ENCODE peak calls at places on chromosomes 12 and 14, in five cellular contexts. F, P, V, J and H are unnamed samples.

GRCh38 chr12:65881348-65881961 is 57.2 kb downstream of the HMGA2 start:
- DNase-seq in F (peak), P (peak), V (no peak), J (no peak), H (peak)

GRCh38 chr12:117489671-117490070 is 128.2 kb upstream of the NOS1 start:
- DNase-seq in F (no peak), P (no peak), V (no peak), J (no peak), H (no peak)

GRCh38 chr14:99624971-99625370 is 20.0 kb upstream of the HHIPL1 start:
- DNase-seq in F (peak), P (no peak), V (no peak), J (no peak), H (no peak)

GRCh38 chr12:28507055-28507454 is 316.8 kb downstream of the CCDC91 start:
- DNase-seq in F (no peak), P (no peak), V (no peak), J (no peak), H (no peak)

GRCh38 chr12:26003065-26003464 is 44.6 kb downstream of the RASSF8 start:
- DNase-seq in F (no peak), P (no peak), V (no peak), J (no peak), H (no peak)

GRCh38 chr14:27557445-27557844 is 959.6 kb upstream of the NOVA1 start:
- DNase-seq in F (no peak), P (no peak), V (no peak), J (no peak), H (no peak)

GRCh38 chr12:116040412-116040811 is 237.1 kb downstream of the MED13L start:
- DNase-seq in F (no peak), P (no peak), V (no peak), J (no peak), H (no peak)

GRCh38 chr14:68814376-68815287 is 21.8 kb upstream of the ZFP36L1 start:
- DNase-seq in F (no peak), P (peak), V (peak), J (peak), H (peak)

GRCh38 chr14:35052637-35053036 is 6.6 kb downstream of the FAM177A1 start:
- DNase-seq in F (no peak), P (no peak), V (no peak), J (no peak), H (no peak)

GRCh38 chr14:75811862-75812505 is 150.9 kb downstream of the TTLL5 start:
- DNase-seq in F (no peak), P (no peak), V (no peak), J (no peak), H (no peak)

GRCh38 chr12:109741970-109742372 is 28.3 kb downstream of the FAM222A start:
- DNase-seq in F (peak), P (peak), V (peak), J (no peak), H (no peak)

GRCh38 chr12:90102957-90103652 is 394.5 kb upstream of the ATP2B1 start:
- DNase-seq in F (no peak), P (no peak), V (peak), J (peak), H (no peak)

GRCh38 chr12:27865421-27865820 is 85.4 kb upstream of the MANSC4 start:
- DNase-seq in F (no peak), P (no peak), V (no peak), J (no peak), H (no peak)

GRCh38 chr14:61839452-61839851 is 77.2 kb downstream of the SNAPC1 start:
- DNase-seq in F (no peak), P (no peak), V (no peak), J (no peak), H (no peak)

GRCh38 chr12:69065804-69066203 is 132.8 kb upstream of the CPM start:
- DNase-seq in F (no peak), P (no peak), V (no peak), J (no peak), H (no peak)

GRCh38 chr12:122062832-122063690 is 15.5 kb upstream of the MLXIP start:
- DNase-seq in F (peak), P (peak), V (peak), J (peak), H (peak)

GRCh38 chr14:87030182-87030581 is 962.8 kb downstream of the GALC start:
- DNase-seq in F (no peak), P (no peak), V (no peak), J (no peak), H (no peak)

GRCh38 chr12:120140603-120141002 is 24.1 kb upstream of the RAB35 start:
- DNase-seq in F (no peak), P (no peak), V (no peak), J (no peak), H (no peak)

GRCh38 chr12:116692605-116693004 is 45.3 kb downstream of the SPRING1 start:
- DNase-seq in F (no peak), P (no peak), V (no peak), J (no peak), H (no peak)

GRCh38 chr12:124273630-124274029 is 21.3 kb upstream of the RFLNA start:
- DNase-seq in F (no peak), P (no peak), V (peak), J (peak), H (no peak)

GRCh38 chr14:34081126-34081575 is 130.3 kb upstream of the EGLN3 start:
- DNase-seq in F (no peak), P (no peak), V (no peak), J (no peak), H (no peak)

GRCh38 chr12:39036060-39036459 is 130.7 kb upstream of the CPNE8 start:
- DNase-seq in F (no peak), P (no peak), V (no peak), J (no peak), H (no peak)

GRCh38 chr12:130967631-130968030 is 13.9 kb downstream of the ADGRD1 start:
- DNase-seq in F (no peak), P (no peak), V (no peak), J (no peak), H (no peak)

GRCh38 chr14:63032056-63032455 is 13.2 kb downstream of the KCNH5 start:
- DNase-seq in F (no peak), P (no peak), V (no peak), J (no peak), H (no peak)

DNA sequence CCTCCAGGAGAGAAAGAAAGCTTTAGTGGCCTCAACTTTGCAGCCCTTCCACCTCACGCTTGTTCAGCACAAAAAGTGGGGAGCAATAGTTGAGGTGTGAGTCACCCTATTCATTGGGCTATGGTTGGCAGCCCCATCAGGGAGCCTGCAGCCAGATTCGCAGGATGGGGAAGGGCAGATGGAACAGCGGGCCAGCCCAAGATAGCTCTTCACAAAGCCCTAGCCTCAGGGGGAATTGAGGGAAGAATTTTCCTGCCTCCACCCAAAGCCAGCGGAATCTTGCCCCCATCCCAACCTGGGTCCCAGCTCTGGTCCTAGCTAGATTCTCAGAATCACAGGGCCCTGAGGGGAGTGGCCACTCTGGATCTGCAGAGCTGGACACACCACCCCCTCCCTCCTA is 3.6 kb upstream of the KRT5 start:
- DNase-seq in F (no peak), P (no peak), V (no peak), J (no peak), H (no peak)
- TF ChIP-seq EP300 in F (no peak), P (no peak), V (no peak), J (no peak), H (no peak)

DNA sequence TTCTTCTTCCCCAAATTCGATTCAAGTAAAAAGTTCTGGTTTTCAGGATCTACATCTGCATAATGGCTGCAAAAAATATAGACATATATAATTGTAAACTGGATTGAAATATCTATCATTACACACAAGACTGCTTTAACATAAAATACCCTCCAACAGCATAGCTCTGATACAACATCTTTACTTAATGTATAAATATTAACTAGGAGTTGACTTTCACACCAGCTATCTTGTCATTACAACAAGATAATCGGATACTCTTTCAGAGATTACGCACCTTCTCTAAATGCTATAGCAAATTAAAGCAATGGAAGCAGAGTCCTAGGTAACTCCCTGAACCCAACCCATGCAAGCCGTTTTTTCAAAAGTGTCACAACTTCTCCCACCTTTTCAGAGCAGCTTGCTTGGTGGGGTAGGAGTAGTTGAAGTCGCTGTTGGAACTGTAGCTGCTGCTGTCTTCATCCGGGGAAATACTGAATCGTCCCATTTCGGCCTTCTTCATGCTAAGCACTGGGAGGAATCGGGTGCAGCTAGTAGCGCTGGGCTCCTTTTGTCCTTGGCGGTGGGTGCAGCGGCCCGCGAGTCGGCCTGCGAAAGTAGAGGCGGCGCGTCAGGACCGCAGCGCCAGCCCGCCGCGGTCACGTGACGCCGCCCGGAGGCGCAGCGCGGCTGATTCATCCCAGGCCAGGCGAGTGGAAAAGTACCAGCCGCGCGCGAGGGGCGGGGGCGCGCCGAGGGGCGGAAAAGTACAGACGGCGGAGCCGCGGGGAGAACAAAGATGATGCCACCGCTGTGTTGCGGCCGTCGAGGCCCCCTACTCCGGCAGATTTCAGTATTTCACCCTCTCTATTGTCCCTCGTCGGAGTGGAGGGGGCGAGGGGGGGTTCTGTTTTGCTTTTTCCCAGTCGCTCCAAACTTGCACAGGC is 1.5 kb downstream of the SLC38A2 start:
- DNase-seq in F (peak), P (peak), V (peak), J (peak), H (peak)
- TF ChIP-seq POLR2A in F (peak), P (peak), V (peak), J (peak), H (peak)

GRCh38 chr12:103957865-103958388 is 7.7 kb upstream of the TDG start:
- DNase-seq in F (no peak), P (no peak), V (no peak), J (no peak), H (no peak)

GRCh38 chr12:103960567-103961227 is 5.0 kb upstream of the TDG start:
- DNase-seq in F (no peak), P (no peak), V (no peak), J (no peak), H (no peak)

GRCh38 chr12:103955811-103956514 is 9.7 kb upstream of the TDG start:
- DNase-seq in F (no peak), P (no peak), V (no peak), J (no peak), H (no peak)

GRCh38 chr12:103956515-103957027 is 9.1 kb upstream of the TDG start:
- DNase-seq in F (no peak), P (no peak), V (peak), J (no peak), H (peak)

GRCh38 chr12:103958621-103959020 is 7.1 kb upstream of the TDG start:
- DNase-seq in F (no peak), P (no peak), V (no peak), J (no peak), H (no peak)
- H3K4me3 ChIP-seq in F (no peak), P (no peak), V (no peak), J (no peak), H (no peak)

GRCh38 chr14:72450473-72451044 is 443.3 kb downstream of the DPF3 start:
- DNase-seq in F (no peak), P (no peak), V (no peak), J (no peak), H (no peak)
- TF ChIP-seq EP300 in F (no peak), P (no peak), V (no peak), J (no peak), H (no peak)

GRCh38 chr14:101824339-101824727 is 62.8 kb downstream of the PPP2R5C start:
- DNase-seq in F (no peak), P (no peak), V (no peak), J (no peak), H (no peak)

GRCh38 chr14:101821528-101821927 is 60.0 kb downstream of the PPP2R5C start:
- DNase-seq in F (no peak), P (no peak), V (no peak), J (no peak), H (no peak)

GRCh38 chr14:101825797-101826196 is 64.3 kb downstream of the PPP2R5C start:
- DNase-seq in F (no peak), P (no peak), V (no peak), J (no peak), H (no peak)

GRCh38 chr14:101823081-101823480 is 61.6 kb downstream of the PPP2R5C start:
- DNase-seq in F (no peak), P (no peak), V (no peak), J (no peak), H (no peak)

GRCh38 chr14:101823511-101824120 is 62.1 kb downstream of the PPP2R5C start:
- DNase-seq in F (peak), P (peak), V (no peak), J (no peak), H (no peak)
- TF ChIP-seq POLR2A in F (no peak), P (no peak), V (no peak), J (no peak), H (no peak)

GRCh38 chr14:96261053-96261452 is 5.0 kb downstream of the BDKRB1 start:
- DNase-seq in F (no peak), P (no peak), V (no peak), J (no peak), H (no peak)

GRCh38 chr14:96257900-96258299 is 1.9 kb downstream of the BDKRB1 start:
- DNase-seq in F (no peak), P (no peak), V (no peak), J (no peak), H (no peak)

GRCh38 chr14:96263347-96264199 is 7.6 kb downstream of the BDKRB1 start:
- DNase-seq in F (no peak), P (no peak), V (no peak), J (no peak), H (no peak)

GRCh38 chr14:96261772-96262485 is 5.9 kb downstream of the BDKRB1 start:
- DNase-seq in F (no peak), P (no peak), V (no peak), J (no peak), H (no peak)

DNA sequence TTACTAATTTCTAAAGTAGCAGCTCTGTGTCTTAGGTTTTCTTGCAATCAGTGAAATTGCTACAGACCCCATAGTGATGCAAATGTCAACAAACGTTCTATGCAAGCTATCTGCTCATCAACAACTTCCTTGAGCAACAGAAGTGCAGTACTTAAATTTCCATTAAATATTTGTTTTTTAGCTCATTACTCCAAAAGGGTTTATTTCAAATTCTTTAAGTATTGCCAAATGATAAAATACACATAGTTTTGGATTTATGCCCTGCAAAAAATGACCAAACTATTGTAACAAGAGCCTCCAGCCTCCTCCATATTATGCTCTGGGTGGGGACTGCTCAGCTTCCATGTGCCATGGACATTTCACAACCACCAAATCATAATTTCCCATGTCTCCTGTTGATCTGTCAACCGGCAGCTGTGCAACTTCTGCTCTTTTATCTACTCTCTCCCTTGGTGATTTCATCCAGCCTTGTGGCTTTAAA is 4.4 kb downstream of the BDKRB1 start:
- DNase-seq in F (no peak), P (no peak), V (no peak), J (no peak), H (no peak)
- H3K4me3 ChIP-seq in F (no peak), P (no peak), V (no peak), J (no peak), H (no peak)

GRCh38 chr14:72766296-72766695 is 127.6 kb downstream of the DPF3 start:
- DNase-seq in F (no peak), P (no peak), V (no peak), J (no peak), H (no peak)
- TF ChIP-seq EP300 in F (no peak), P (no peak), V (no peak), J (no peak), H (no peak)

DNA sequence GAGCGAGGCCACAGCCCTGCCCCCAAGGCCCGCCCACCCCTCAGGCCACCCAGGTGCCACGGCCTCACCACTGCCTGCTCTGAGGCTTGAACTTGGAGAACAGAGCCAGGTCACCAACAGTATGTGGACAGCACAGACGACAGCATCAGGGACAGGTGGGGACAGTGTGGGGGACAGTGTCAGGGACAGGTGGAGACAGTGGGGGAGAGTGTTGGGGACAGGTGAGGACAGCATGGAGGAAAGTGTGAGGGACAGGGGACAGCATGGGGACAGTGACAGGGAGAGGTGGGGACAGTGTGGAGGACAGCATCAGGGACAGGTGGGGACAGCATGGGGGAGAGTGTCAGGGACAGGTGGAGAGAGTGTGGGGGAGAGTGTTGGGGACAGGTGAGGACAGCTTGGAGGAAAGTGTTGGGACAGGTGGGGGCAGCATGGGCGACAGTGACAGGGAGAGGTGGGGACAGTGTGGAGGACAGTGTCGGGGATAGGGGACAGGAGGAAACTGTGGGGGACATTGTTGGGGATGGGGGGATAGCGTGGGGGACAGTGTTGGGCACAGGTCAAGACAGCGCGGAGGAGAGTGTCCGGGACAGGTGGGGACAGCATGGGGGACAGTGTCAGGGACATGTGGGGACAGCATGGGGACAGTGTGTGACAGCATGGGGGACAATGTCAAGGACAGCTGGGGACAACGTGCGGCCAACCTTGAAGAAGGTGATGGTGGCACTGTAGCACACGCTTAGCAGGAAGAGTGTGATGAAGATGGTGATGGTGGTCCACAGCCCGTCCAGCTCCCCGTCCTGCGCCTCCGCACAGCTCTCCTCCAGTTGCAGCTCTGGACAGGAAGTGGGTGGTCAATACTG is 114.9 kb downstream of the TMEM121 start:
- DNase-seq in F (no peak), P (no peak), V (no peak), J (no peak), H (no peak)
- TF ChIP-seq POLR2A in F (no peak), P (no peak), V (no peak), J (no peak), H (no peak)

DNA sequence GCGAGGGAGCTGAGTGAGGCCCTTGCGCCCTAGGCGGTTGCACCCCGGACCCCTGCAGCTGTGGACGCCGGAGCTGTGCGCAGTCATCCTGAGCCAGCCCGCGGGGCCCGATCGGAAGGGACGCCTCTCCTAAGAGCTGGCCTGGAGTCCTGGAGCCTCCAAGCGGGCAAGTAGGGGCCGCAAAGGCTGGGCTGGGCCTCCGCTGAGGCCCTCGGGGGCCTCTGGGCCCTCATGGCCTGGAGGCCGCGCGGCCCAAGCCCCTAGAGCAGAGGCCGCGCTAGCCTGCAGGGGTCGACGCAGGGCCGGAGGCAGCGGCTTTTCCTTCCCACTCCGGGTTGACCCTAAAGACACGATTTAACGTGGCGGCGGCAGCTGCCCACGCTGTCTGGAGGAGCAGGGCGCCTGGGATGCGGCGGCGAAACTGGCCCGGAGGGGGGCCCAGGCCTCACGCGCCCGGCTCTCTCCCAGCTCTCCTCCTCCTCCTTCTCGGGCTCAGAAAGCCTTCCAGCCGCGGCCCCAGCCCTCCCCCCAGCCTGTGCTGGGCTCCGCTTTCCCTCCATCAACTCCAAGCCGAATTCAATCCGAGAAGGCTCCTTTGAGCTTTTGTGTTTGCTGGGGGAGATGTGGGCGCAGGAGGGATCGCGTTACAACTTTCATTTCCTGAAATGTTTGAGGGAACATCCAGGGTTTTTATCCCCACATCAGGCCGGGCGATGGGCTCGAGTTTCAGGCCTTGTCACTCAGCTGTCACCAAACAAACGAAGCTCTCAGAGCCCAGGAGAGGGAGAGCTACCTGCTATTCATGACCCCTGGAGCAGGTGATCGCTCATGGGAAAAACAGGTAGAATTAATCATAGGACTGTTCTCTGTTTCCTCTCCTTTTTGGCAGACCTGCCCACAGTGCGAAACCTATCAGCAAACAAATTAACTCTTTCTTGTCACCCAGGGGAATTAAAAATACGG is 11.5 kb downstream of the SIX1 start:
- DNase-seq in F (no peak), P (no peak), V (no peak), J (no peak), H (no peak)
- H3K4me3 ChIP-seq in F (peak), P (peak), V (no peak), J (no peak), H (peak)